ENCODE peak calls at places on chromosome 20, in five cellular contexts. M is astrocyte of the spinal cord, X is suprapubic skin, N is stomach, D is fibroblast of pulmonary artery. J is an unnamed sample.

GRCh38 chr20:20665933-20666332 is 46.5 kb downstream of the RALGAPA2 start:
- DNase-seq in N (no peak), X (no peak), D (no peak), M (no peak), J (no peak)

GRCh38 chr20:44011251-44011940 is 96.7 kb downstream of the TOX2 start:
- DNase-seq in M (no peak), X (no peak), N (no peak), D (no peak), J (no peak)

GRCh38 chr20:41664584-41664983 is 46.4 kb upstream of the CHD6 start:
- DNase-seq in M (no peak), N (no peak), X (no peak), D (peak), J (no peak)

GRCh38 chr20:54848262-54848661 is 372.9 kb downstream of the DOK5 start:
- DNase-seq in M (no peak), N (no peak), X (no peak), D (no peak), J (no peak)

GRCh38 chr20:32779500-32780215 is 17.5 kb downstream of the DNMT3B start:
- DNase-seq in D (no peak), M (no peak), X (no peak), N (no peak), J (no peak)

GRCh38 chr20:46346770-46347169 is 38.5 kb upstream of the CDH22 start:
- DNase-seq in N (no peak), X (no peak), D (no peak), M (no peak), J (no peak)

GRCh38 chr20:39089029-39089428 is 126.9 kb downstream of the DHX35 start:
- DNase-seq in X (no peak), M (no peak), D (no peak), N (no peak), J (no peak)

GRCh38 chr20:54668271-54669053 is 193.1 kb downstream of the DOK5 start:
- DNase-seq in D (peak), M (no peak), N (no peak), X (no peak), J (no peak)

GRCh38 chr20:13891575-13891974 is 98.8 kb downstream of the SEL1L2 start:
- DNase-seq in M (no peak), X (no peak), D (no peak), N (no peak), J (no peak)

GRCh38 chr20:3323398-3323797 is 84.1 kb downstream of the DNAAF9 start:
- DNase-seq in X (no peak), M (no peak), N (no peak), D (no peak), J (no peak)

GRCh38 chr20:6590891-6591679 is 176.4 kb upstream of the BMP2 start:
- DNase-seq in N (no peak), M (peak), D (peak), X (no peak), J (no peak)

GRCh38 chr20:41510847-41511453 is 107.2 kb downstream of the CHD6 start:
- DNase-seq in D (no peak), N (no peak), M (no peak), X (no peak), J (no peak)

GRCh38 chr20:45138451-45139300 is 14.4 kb upstream of the WFDC12 start:
- DNase-seq in X (no peak), N (peak), M (no peak), D (peak), J (no peak)

GRCh38 chr20:3788685-3789155 is 2.2 kb upstream of the CENPB start:
- DNase-seq in N (no peak), M (no peak), D (no peak), X (no peak), J (no peak)

GRCh38 chr20:34302723-34303528 is at the start of gene AHCY:
- DNase-seq in N (peak), X (peak), M (peak), D (peak), J (peak)

GRCh38 chr20:47800619-47801018 is 15.3 kb upstream of the SULF2 start:
- DNase-seq in D (no peak), N (no peak), M (no peak), X (no peak), J (no peak)

GRCh38 chr20:7897965-7898364 is 42.3 kb downstream of the HAO1 start:
- DNase-seq in M (no peak), D (no peak), N (no peak), X (no peak), J (no peak)

GRCh38 chr20:37649017-37649416 is 44.8 kb upstream of the CTNNBL1 start:
- DNase-seq in M (no peak), D (peak), X (no peak), N (no peak), J (no peak)

GRCh38 chr20:50506270-50506579 is 4.0 kb upstream of the PTPN1 start:
- DNase-seq in X (no peak), N (no peak), D (no peak), M (no peak), J (no peak)

GRCh38 chr20:33791959-33792597 is 19.1 kb upstream of the CHMP4B start:
- DNase-seq in D (peak), N (peak), X (peak), M (peak), J (no peak)

GRCh38 chr20:16664031-16664430 is 65.8 kb upstream of the SNRPB2 start:
- DNase-seq in N (no peak), M (no peak), X (no peak), D (no peak), J (no peak)

GRCh38 chr20:45924391-45925261 is 9.9 kb upstream of the PCIF1 start:
- DNase-seq in M (peak), X (peak), D (peak), N (no peak), J (no peak)

GRCh38 chr20:39702716-39703349 is 740.7 kb downstream of the DHX35 start:
- DNase-seq in D (no peak), M (no peak), X (no peak), N (no peak), J (no peak)

GRCh38 chr20:49276895-49277785 is 717 bp downstream of the ZNFX1 start:
- DNase-seq in M (no peak), D (no peak), N (no peak), X (peak), J (no peak)

GRCh38 chr20:63822276-63822696 is 8.8 kb downstream of the ZBTB46 start:
- DNase-seq in X (no peak), N (no peak), D (no peak), M (no peak), J (no peak)

GRCh38 chr20:53984781-53985518 is 85.4 kb downstream of the BCAS1 start:
- DNase-seq in N (no peak), M (no peak), D (no peak), X (no peak), J (no peak)

GRCh38 chr20:43765933-43766332 is 39.1 kb upstream of the GTSF1L start:
- DNase-seq in M (no peak), D (no peak), N (no peak), X (no peak), J (no peak)

GRCh38 chr20:4156411-4156810 is 141.1 kb upstream of the RNF24 start:
- DNase-seq in N (peak), M (no peak), X (no peak), D (no peak), J (no peak)

GRCh38 chr20:44549123-44549522 is 27.3 kb upstream of the SERINC3 start:
- DNase-seq in M (no peak), D (peak), N (no peak), X (no peak), J (no peak)

GRCh38 chr20:18057994-18058349 is 256 bp upstream of the OVOL2 start:
- DNase-seq in N (peak), D (no peak), X (no peak), M (no peak), J (no peak)

GRCh38 chr20:18056174-18057105 is 1.3 kb downstream of the OVOL2 start:
- DNase-seq in M (no peak), X (no peak), D (peak), N (peak), J (no peak)

GRCh38 chr20:18058661-18059467 is 1.1 kb upstream of the OVOL2 start:
- DNase-seq in M (no peak), D (no peak), N (peak), X (no peak), J (no peak)

GRCh38 chr20:18055261-18055660 is 2.5 kb downstream of the OVOL2 start:
- DNase-seq in N (no peak), X (no peak), D (no peak), M (no peak), J (no peak)

GRCh38 chr20:18057106-18057993 is at the start of gene OVOL2:
- DNase-seq in N (peak), X (peak), M (no peak), D (peak), J (no peak)
- TF ChIP-seq CTCF in N (no peak), X (no peak), M (no peak), D (no peak), J (no peak)

GRCh38 chr20:62137478-62138203 is 5.6 kb downstream of the PSMA7 start:
- DNase-seq in N (no peak), X (no peak), M (no peak), D (no peak), J (no peak)

GRCh38 chr20:62136283-62137091 is 6.7 kb downstream of the PSMA7 start:
- DNase-seq in M (peak), N (peak), D (peak), X (no peak), J (no peak)

GRCh38 chr20:62138204-62138543 is 5.0 kb downstream of the PSMA7 start:
- DNase-seq in N (no peak), D (no peak), X (no peak), M (no peak), J (no peak)

GRCh38 chr20:62135573-62136266 is 7.5 kb downstream of the PSMA7 start:
- DNase-seq in X (no peak), N (no peak), M (no peak), D (no peak), J (no peak)

DNA sequence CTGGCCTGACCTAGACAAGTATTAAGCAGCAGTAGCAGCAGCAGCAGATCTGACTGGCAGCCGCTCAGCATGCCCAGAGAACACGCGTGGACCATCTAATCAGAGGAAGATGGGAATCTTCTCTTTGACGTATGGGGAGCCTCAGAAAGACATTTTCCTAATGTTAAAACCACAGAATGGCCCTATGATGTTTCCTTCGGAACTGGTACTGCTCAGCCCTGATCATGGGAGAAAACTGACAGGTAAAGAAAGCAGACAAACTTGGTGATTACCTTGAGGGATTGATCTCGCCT is 6.2 kb downstream of the PSMA7 start:
- DNase-seq in M (no peak), X (no peak), D (no peak), N (no peak), J (no peak)
- TF ChIP-seq CTCF in M (no peak), X (no peak), D (no peak), N (no peak), J (no peak)

GRCh38 chr20:21684671-21685070 is 20.8 kb upstream of the PAX1 start:
- DNase-seq in X (no peak), M (no peak), N (no peak), D (no peak), J (peak)
- TF ChIP-seq CTCF in X (no peak), M (no peak), N (no peak), D (no peak), J (no peak)

GRCh38 chr20:58378704-58379103 is 10.3 kb upstream of the VAPB start:
- DNase-seq in N (no peak), X (no peak), D (no peak), M (no peak), J (no peak)
- TF ChIP-seq CTCF in N (no peak), X (no peak), D (peak), M (peak), J (peak)

DNA sequence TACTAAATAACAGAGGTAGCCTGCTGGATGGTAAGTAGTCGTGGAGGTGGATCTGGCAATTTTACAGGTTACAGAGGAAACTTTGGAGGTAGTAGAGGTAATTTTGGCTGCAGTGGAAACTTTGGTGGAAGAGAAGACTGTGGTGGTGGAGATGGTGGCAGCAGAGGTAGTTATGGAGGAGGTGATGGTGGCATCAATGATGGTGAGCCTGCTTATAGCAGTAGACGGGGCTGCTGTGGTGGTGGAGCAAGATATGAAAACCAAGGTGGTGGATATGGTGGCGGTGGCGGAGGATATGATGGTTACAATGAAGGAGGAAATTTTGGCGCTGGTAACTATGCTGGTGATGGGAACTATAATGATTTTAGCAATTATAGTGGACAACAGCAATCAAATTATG is 15.3 kb downstream of the RAB5IF start:
- DNase-seq in M (no peak), D (no peak), X (no peak), N (no peak), J (no peak)
- TF ChIP-seq CTCF in M (no peak), D (no peak), X (no peak), N (no peak), J (no peak)

DNA sequence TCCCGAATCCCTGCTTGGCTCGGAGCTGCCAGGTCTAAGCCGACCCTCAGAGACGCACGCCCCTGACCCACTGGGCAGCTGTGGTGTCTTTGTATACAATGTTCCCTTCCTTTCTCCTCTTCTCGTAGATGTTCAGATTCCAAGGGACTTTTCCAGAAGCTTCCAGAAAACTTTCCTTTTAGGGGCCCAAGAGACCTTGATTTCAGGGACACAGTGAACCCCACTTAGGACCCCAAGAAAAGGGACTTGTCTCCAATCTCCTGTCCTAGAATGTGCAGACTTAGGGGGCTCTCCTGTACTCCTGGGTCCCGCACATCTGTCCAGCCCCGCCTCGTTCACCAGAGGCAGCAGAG is 103.5 kb downstream of the EDN3 start:
- DNase-seq in N (no peak), M (no peak), X (no peak), D (no peak), J (no peak)
- TF ChIP-seq CTCF in N (no peak), M (no peak), X (no peak), D (no peak), J (no peak)

GRCh38 chr20:10381477-10381876 is 52.5 kb downstream of the MKKS start:
- DNase-seq in M (no peak), N (no peak), X (no peak), D (no peak), J (no peak)
- TF ChIP-seq CTCF in M (peak), N (no peak), X (no peak), D (no peak), J (peak)

GRCh38 chr20:35739294-35740163 is 2.5 kb downstream of the RBM39 start:
- DNase-seq in M (peak), D (peak), N (no peak), X (no peak), J (no peak)
- TF ChIP-seq CTCF in M (peak), D (peak), N (no peak), X (no peak), J (peak)

GRCh38 chr20:14951707-14952106 is 614.3 kb upstream of the FLRT3 start:
- DNase-seq in N (no peak), D (peak), X (no peak), M (peak), J (no peak)

GRCh38 chr20:14950633-14951032 is 613.2 kb upstream of the FLRT3 start:
- DNase-seq in D (no peak), N (no peak), M (no peak), X (no peak), J (no peak)

GRCh38 chr20:14947536-14947935 is 610.1 kb upstream of the FLRT3 start:
- DNase-seq in X (no peak), D (no peak), M (no peak), N (no peak), J (no peak)

GRCh38 chr20:14951105-14951504 is 613.7 kb upstream of the FLRT3 start:
- DNase-seq in D (no peak), N (no peak), M (no peak), X (no peak), J (no peak)

DNA sequence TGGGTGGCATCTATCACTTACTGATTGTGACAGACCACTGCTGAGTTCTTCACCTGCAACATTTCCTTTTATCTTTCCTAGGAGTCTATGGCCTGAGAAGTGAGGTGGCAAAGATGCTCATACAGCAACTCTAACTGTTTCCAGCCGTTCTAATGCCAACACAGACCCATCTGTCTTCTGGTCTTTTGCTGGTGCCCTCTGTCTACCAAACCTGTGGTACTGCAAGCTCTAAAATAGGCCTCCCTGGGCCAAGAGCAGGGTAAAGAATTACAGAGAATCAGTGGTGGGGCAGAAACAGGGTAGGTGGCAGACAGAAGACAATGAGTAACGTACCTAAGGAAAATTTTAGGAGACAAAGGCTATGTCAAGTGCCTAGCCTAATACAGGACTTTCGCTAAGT is 611.0 kb upstream of the FLRT3 start:
- DNase-seq in D (no peak), X (no peak), N (no peak), M (no peak), J (no peak)
- TF ChIP-seq CTCF in D (peak), X (no peak), N (no peak), M (peak), J (no peak)

DNA sequence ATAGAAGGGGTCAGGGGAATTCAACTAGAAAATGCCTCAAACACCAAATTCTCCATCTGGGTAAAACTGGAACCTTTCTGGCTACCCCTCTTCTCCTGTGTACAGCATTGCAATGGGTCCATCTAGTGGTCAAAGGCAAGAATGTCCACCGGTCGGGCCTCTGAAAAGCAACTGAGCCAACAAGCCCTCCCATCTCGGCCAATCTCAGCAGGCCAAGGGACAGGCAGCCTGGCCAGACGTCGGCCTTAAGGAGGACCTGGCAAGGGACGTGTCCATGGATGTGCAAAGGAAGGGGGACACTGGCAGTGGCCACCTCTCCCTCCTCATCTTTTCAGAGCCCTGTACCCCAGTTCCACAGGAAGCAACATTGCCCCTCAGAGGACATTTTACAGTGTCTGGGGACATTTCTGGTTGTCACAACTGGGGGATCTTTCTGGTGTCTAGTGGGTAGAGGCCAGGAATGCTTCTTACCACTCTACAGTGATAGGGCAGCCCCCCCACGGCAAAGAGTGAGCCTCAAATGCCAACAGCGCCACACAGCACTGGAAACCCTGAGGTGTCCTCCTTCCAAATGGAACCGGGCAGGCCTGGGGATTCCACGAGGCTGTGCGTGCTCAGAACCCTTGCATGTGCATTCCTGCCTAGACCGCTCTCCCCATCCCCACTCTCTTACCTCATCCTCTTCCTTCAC is 99.8 kb upstream of the FOXA2 start:
- DNase-seq in D (peak), N (peak), M (peak), X (no peak), J (no peak)
- TF ChIP-seq CTCF in D (peak), N (peak), M (peak), X (peak), J (peak)